ENCODE peak calls at places on chromosome 16, in four cellular contexts. O is NCI-H510A, L is ELF-1, D is C1 segment of cervical spinal cord. F is an unnamed sample.

GRCh38 chr16:66170989-66171388 is 195.5 kb upstream of the CDH5 start:
- DNase-seq in L (no peak), D (no peak), O (no peak), F (no peak)

GRCh38 chr16:66228791-66229190 is 137.7 kb upstream of the CDH5 start:
- DNase-seq in O (no peak), L (no peak), D (no peak), F (no peak)

GRCh38 chr16:23524001-23524400 is 13.7 kb upstream of the GGA2 start:
- DNase-seq in D (no peak), L (no peak), O (no peak), F (no peak)

GRCh38 chr16:79580465-79581200 is 19.9 kb downstream of the MAF start:
- DNase-seq in O (no peak), D (no peak), L (no peak), F (no peak)

GRCh38 chr16:4743217-4743897 is 9.0 kb downstream of the DNAAF8 start:
- DNase-seq in D (no peak), O (no peak), L (peak), F (no peak)

GRCh38 chr16:55836158-55836611 is 3.3 kb upstream of the CES1 start:
- DNase-seq in L (no peak), O (no peak), D (no peak), F (no peak)

GRCh38 chr16:57283214-57283955 is 1.1 kb downstream of the PLLP start:
- DNase-seq in D (no peak), O (no peak), L (no peak), F (no peak)

GRCh38 chr16:46916980-46917379 is 32.8 kb downstream of the GPT2 start:
- DNase-seq in D (no peak), L (peak), O (no peak), F (no peak)

GRCh38 chr16:69019811-69020210 is 85.6 kb upstream of the HAS3 start:
- DNase-seq in L (no peak), O (no peak), D (no peak), F (no peak)

GRCh38 chr16:79656537-79657115 is 56.1 kb upstream of the MAF start:
- DNase-seq in L (peak), O (peak), D (no peak), F (no peak)

GRCh38 chr16:17379121-17379571 is 91.6 kb downstream of the XYLT1 start:
- DNase-seq in L (peak), O (no peak), D (no peak), F (no peak)

GRCh38 chr16:85056211-85056748 is 28.7 kb downstream of the KIAA0513 start:
- DNase-seq in L (peak), D (no peak), O (no peak), F (no peak)

GRCh38 chr16:4679854-4680636 is 13.3 kb upstream of the NUDT16L1 start:
- DNase-seq in L (no peak), D (no peak), O (no peak), F (no peak)

GRCh38 chr16:49855280-49855821 is 561 bp downstream of the ZNF423 start:
- DNase-seq in O (peak), L (peak), D (peak), F (peak)

GRCh38 chr16:2194852-2195315 is 1.5 kb downstream of the CASKIN1 start:
- DNase-seq in L (peak), D (no peak), O (no peak), F (peak)

GRCh38 chr16:64615647-64616280 is 506.1 kb downstream of the CDH11 start:
- DNase-seq in L (peak), O (peak), D (no peak), F (no peak)

GRCh38 chr16:64416232-64417010 is 705.4 kb downstream of the CDH11 start:
- DNase-seq in D (no peak), L (no peak), O (no peak), F (no peak)

GRCh38 chr16:2152695-2153506 is 2.7 kb upstream of the TRAF7 start:
- DNase-seq in L (peak), D (no peak), O (no peak), F (no peak)

GRCh38 chr16:75402821-75403475 is 30.4 kb downstream of the CFDP1 start:
- DNase-seq in D (no peak), O (no peak), L (peak), F (peak)

GRCh38 chr16:54356391-54356790 is 69.8 kb upstream of the IRX3 start:
- DNase-seq in L (no peak), O (no peak), D (no peak), F (no peak)

F was measured in GM10248.